ENCODE peak calls at places on chromosomes 5 and 9, in nine cellular contexts. E is psoas muscle, D is tibial artery, V is breast epithelium, Z is dorsolateral prefrontal cortex, K is PC-9, F is vagina, O is mucosa of descending colon, T is body of pancreas. U is an unnamed sample.

GRCh38 chr5:11378462-11378861 is 525.8 kb downstream of the CTNND2 start:
- DNase-seq in E (no peak), D (no peak), V (no peak), Z (no peak), K (no peak), F (no peak), O (no peak), T (no peak), U (no peak)

GRCh38 chr5:107968465-107968864 is 297.7 kb upstream of the EFNA5 start:
- DNase-seq in E (no peak), D (no peak), V (no peak), Z (no peak), K (no peak), F (no peak), O (no peak), T (no peak), U (no peak)

GRCh38 chr5:55551298-55551846 is 16.6 kb upstream of the PLPP1 start:
- DNase-seq in E (no peak), D (no peak), V (no peak), Z (no peak), K (no peak), F (no peak), O (no peak), T (no peak), U (no peak)

GRCh38 chr5:108634251-108634950 is 113.3 kb upstream of the FER start:
- DNase-seq in E (no peak), D (no peak), V (no peak), Z (no peak), K (no peak), F (no peak), O (no peak), T (no peak), U (no peak)

GRCh38 chr5:163498886-163499285 is 6.5 kb upstream of the MAT2B start:
- DNase-seq in E (no peak), D (no peak), V (no peak), Z (no peak), K (no peak), F (no peak), O (no peak), T (no peak), U (no peak)

GRCh38 chr5:78600656-78601452 is 47.7 kb downstream of the LHFPL2 start:
- DNase-seq in E (no peak), D (no peak), V (no peak), Z (no peak), K (no peak), F (no peak), O (no peak), T (no peak), U (no peak)

GRCh38 chr9:124284940-124285441 is 27.2 kb downstream of the NEK6 start:
- DNase-seq in E (no peak), D (peak), V (no peak), Z (peak), K (no peak), F (no peak), O (no peak), T (no peak), U (no peak)

GRCh38 chr9:96020822-96021615 is 145.5 kb downstream of the ERCC6L2 start:
- DNase-seq in E (no peak), D (no peak), V (no peak), Z (peak), K (no peak), F (no peak), O (no peak), T (peak), U (no peak)

GRCh38 chr9:124598048-124598447 is 90.8 kb upstream of the NR5A1 start:
- DNase-seq in E (no peak), D (no peak), V (no peak), Z (no peak), K (no peak), F (no peak), O (no peak), T (no peak), U (no peak)

GRCh38 chr9:35736201-35736633 is 3.8 kb downstream of the CREB3 start:
- DNase-seq in E (peak), D (no peak), V (no peak), Z (no peak), K (peak), F (no peak), O (no peak), T (peak), U (peak)

GRCh38 chr5:119743927-119744326 is 114.6 kb downstream of the FAM170A start:
- DNase-seq in E (no peak), D (no peak), V (no peak), Z (no peak), K (peak), F (no peak), O (no peak), T (peak), U (no peak)

GRCh38 chr5:163821142-163821541 is 315.7 kb downstream of the MAT2B start:
- DNase-seq in E (no peak), D (no peak), V (no peak), Z (no peak), K (no peak), F (no peak), O (no peak), T (no peak), U (no peak)

GRCh38 chr5:55429707-55430253 is 105.0 kb downstream of the PLPP1 start:
- DNase-seq in E (no peak), D (no peak), V (no peak), Z (no peak), K (no peak), F (no peak), O (peak), T (peak), U (no peak)

GRCh38 chr9:35618854-35619799 is 914 bp upstream of the CD72 start:
- DNase-seq in E (peak), D (no peak), V (no peak), Z (no peak), K (no peak), F (no peak), O (peak), T (no peak), U (no peak)

GRCh38 chr5:5145651-5146529 is 5.8 kb downstream of the ADAMTS16 start:
- DNase-seq in E (no peak), D (no peak), V (no peak), Z (no peak), K (peak), F (peak), O (no peak), T (no peak), U (no peak)

GRCh38 chr5:759111-759741 is 25.3 kb downstream of the ZDHHC11B start:
- DNase-seq in E (peak), D (peak), V (peak), Z (peak), K (peak), F (peak), O (peak), T (peak), U (peak)

GRCh38 chr9:137437691-137438590 is 3.2 kb downstream of the ENTPD8 start:
- DNase-seq in E (peak), D (no peak), V (no peak), Z (no peak), K (no peak), F (no peak), O (peak), T (no peak), U (no peak)

GRCh38 chr5:34740306-34740891 is 84.3 kb downstream of the RAI14 start:
- DNase-seq in E (no peak), D (no peak), V (no peak), Z (no peak), K (no peak), F (no peak), O (no peak), T (no peak), U (no peak)

GRCh38 chr5:18069790-18070189 is 435.5 kb downstream of the TAF11L14 start:
- DNase-seq in E (no peak), D (no peak), V (no peak), Z (no peak), K (no peak), F (no peak), O (no peak), T (no peak), U (no peak)

GRCh38 chr9:3478549-3478953 is 47.2 kb downstream of the RFX3 start:
- DNase-seq in E (no peak), D (no peak), V (no peak), Z (no peak), K (no peak), F (no peak), O (no peak), T (no peak), U (no peak)

GRCh38 chr5:127076730-127077129 is 3.4 kb upstream of the C5orf63 start:
- DNase-seq in E (no peak), D (no peak), V (no peak), Z (no peak), K (peak), F (no peak), O (no peak), T (no peak), U (peak)

GRCh38 chr9:4590430-4591122 is 71.5 kb upstream of the PLPP6 start:
- DNase-seq in E (no peak), D (no peak), V (no peak), Z (no peak), K (no peak), F (no peak), O (no peak), T (no peak), U (no peak)

GRCh38 chr5:11214851-11215250 is 453.8 kb upstream of the DAP start:
- DNase-seq in E (no peak), D (no peak), V (no peak), Z (no peak), K (no peak), F (no peak), O (no peak), T (no peak), U (no peak)

GRCh38 chr5:101580591-101580990 is 677.5 kb upstream of the ST8SIA4 start:
- DNase-seq in E (no peak), D (no peak), V (no peak), Z (no peak), K (no peak), F (no peak), O (no peak), T (no peak), U (no peak)

GRCh38 chr5:154782812-154783592 is 27.8 kb downstream of the LARP1 start:
- DNase-seq in E (no peak), D (no peak), V (no peak), Z (no peak), K (no peak), F (no peak), O (no peak), T (no peak), U (no peak)

GRCh38 chr9:15307523-15307841 is 466 bp upstream of the TTC39B start:
- DNase-seq in E (no peak), D (no peak), V (no peak), Z (no peak), K (no peak), F (no peak), O (no peak), T (no peak), U (no peak)

GRCh38 chr9:15306757-15307522 is at the start of gene TTC39B:
- DNase-seq in E (peak), D (peak), V (peak), Z (peak), K (peak), F (peak), O (peak), T (peak), U (peak)

GRCh38 chr9:15304620-15305019 is 2.4 kb downstream of the TTC39B start:
- DNase-seq in E (no peak), D (no peak), V (no peak), Z (no peak), K (no peak), F (no peak), O (no peak), T (no peak), U (no peak)

GRCh38 chr9:15308511-15308910 is 1.5 kb upstream of the TTC39B start:
- DNase-seq in E (no peak), D (no peak), V (no peak), Z (no peak), K (no peak), F (no peak), O (no peak), T (no peak), U (no peak)

GRCh38 chr9:15306068-15306756 is 804 bp downstream of the TTC39B start:
- DNase-seq in E (peak), D (peak), V (peak), Z (peak), K (peak), F (peak), O (peak), T (peak), U (peak)
- H3K4me3 ChIP-seq in E (peak), D (peak), V (peak), Z (peak), K (peak), F (peak), O (peak), T (peak), U (peak)

DNA sequence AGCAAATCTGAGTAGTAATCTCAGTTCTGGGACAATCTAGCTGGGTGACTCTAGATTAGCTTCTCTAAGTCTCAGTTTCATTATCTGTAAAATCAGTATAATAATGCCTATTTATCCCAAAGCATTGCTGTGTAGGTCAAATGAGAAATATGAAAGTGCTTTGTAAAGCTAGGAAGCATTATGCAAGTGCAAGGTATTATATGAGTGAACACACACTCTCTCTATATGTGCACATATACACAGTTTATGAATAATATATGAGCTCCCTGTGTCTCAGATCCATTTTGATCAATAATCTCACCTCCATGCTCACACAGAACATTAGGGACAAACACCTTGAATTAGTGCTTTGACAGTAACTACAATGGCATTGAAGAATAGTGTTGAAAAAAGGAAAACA is 357.5 kb downstream of the SLIT3 start:
- DNase-seq in E (no peak), D (no peak), V (no peak), Z (no peak), K (no peak), F (no peak), O (no peak), T (no peak), U (no peak)
- H3K4me3 ChIP-seq in E (no peak), D (no peak), V (no peak), Z (no peak), K (no peak), F (no peak), O (no peak), T (no peak), U (no peak)

GRCh38 chr9:85522459-85523092 is 219.2 kb downstream of the AGTPBP1 start:
- DNase-seq in E (peak), D (no peak), V (no peak), Z (peak), K (no peak), F (no peak), O (no peak), T (peak), U (no peak)
- H3K4me3 ChIP-seq in E (peak), D (peak), V (peak), Z (peak), K (no peak), F (peak), O (no peak), T (no peak), U (peak)

GRCh38 chr9:127753556-127753955 is 18.5 kb upstream of the TOR2A start:
- DNase-seq in E (no peak), D (no peak), V (no peak), Z (no peak), K (no peak), F (no peak), O (no peak), T (no peak), U (no peak)

GRCh38 chr9:127754761-127755557 is 19.9 kb upstream of the TOR2A start:
- DNase-seq in E (no peak), D (no peak), V (no peak), Z (peak), K (no peak), F (no peak), O (no peak), T (no peak), U (no peak)

GRCh38 chr9:127753148-127753547 is 18.1 kb upstream of the TOR2A start:
- DNase-seq in E (no peak), D (no peak), V (no peak), Z (no peak), K (no peak), F (no peak), O (no peak), T (no peak), U (no peak)

GRCh38 chr9:127755558-127756060 is 20.5 kb upstream of the TOR2A start:
- DNase-seq in E (no peak), D (no peak), V (no peak), Z (no peak), K (no peak), F (no peak), O (no peak), T (no peak), U (no peak)

GRCh38 chr9:127754099-127754760 is 19.1 kb upstream of the TOR2A start:
- DNase-seq in E (no peak), D (no peak), V (no peak), Z (peak), K (no peak), F (no peak), O (no peak), T (no peak), U (no peak)
- H3K4me3 ChIP-seq in E (peak), D (no peak), V (peak), Z (peak), K (no peak), F (no peak), O (no peak), T (no peak), U (no peak)

GRCh38 chr9:115115117-115115880 is 2.7 kb downstream of the TNC start:
- DNase-seq in E (no peak), D (no peak), V (no peak), Z (no peak), K (no peak), F (no peak), O (no peak), T (no peak), U (no peak)
- H3K4me3 ChIP-seq in E (no peak), D (peak), V (no peak), Z (no peak), K (no peak), F (no peak), O (no peak), T (no peak), U (no peak)